ENCODE peak calls at places on chromosome 9, in ten cellular contexts. J, P, I, V, X, E, L, D, W and G are unnamed samples.

GRCh38 chr9:127899200-127899943 is at the start of gene ST6GALNAC6:
- DNase-seq in J (peak; percentile 76), L (no peak), E (peak; percentile 68), D (peak; percentile 68), W (peak; percentile 78), I (peak; percentile 73), P (peak; percentile 72), X (peak; percentile 88), V (peak; percentile 51), G (peak; percentile 79)

GRCh38 chr9:93361995-93362394 is 89.5 kb upstream of the FAM120A start:
- DNase-seq in E (no peak), D (no peak), J (no peak), L (no peak), X (no peak), V (no peak), I (no peak), P (no peak), W (no peak), G (no peak)

GRCh38 chr9:129278391-129279237 is 100.6 kb upstream of the IER5L start:
- DNase-seq in X (peak; percentile 35), W (no peak), J (peak; percentile 5), I (no peak), P (peak; percentile 4), E (peak; percentile 93), L (no peak), V (peak; percentile 18), D (no peak), G (peak; percentile 11)

GRCh38 chr9:109766351-109766750 is 13.6 kb upstream of the PALM2AKAP2 start:
- DNase-seq in X (no peak), J (peak; percentile 5), P (no peak), D (peak; percentile 98), I (no peak), W (no peak), V (no peak), E (no peak), L (peak; percentile 85), G (no peak)

GRCh38 chr9:135864447-135865049 is 42.8 kb downstream of the CAMSAP1 start:
- DNase-seq in D (peak; percentile 43), X (peak; percentile 79), P (peak; percentile 45), J (peak; percentile 62), W (peak; percentile 60), V (peak; percentile 74), E (peak; percentile 78), L (no peak), I (peak; percentile 66), G (peak; percentile 70)

GRCh38 chr9:129104051-129104450 is 6.5 kb downstream of the CRAT start:
- DNase-seq in D (no peak), P (no peak), L (no peak), W (no peak), E (no peak), J (no peak), I (no peak), X (no peak), V (no peak), G (no peak)

GRCh38 chr9:27431573-27431972 is 92.5 kb upstream of the IFNK start:
- DNase-seq in X (no peak), L (no peak), J (no peak), D (no peak), V (no peak), W (no peak), P (no peak), I (no peak), E (no peak), G (no peak)

GRCh38 chr9:33894316-33894715 is 77.4 kb downstream of the UBE2R2 start:
- DNase-seq in J (no peak), P (no peak), E (no peak), D (no peak), V (no peak), I (no peak), L (no peak), W (no peak), X (no peak), G (no peak)

GRCh38 chr9:93081931-93082330 is 14.1 kb upstream of the CARD19 start:
- DNase-seq in J (no peak), I (no peak), E (peak; percentile 26), X (no peak), V (no peak), P (no peak), D (peak; percentile 85), L (peak; percentile 63), W (no peak), G (no peak)

GRCh38 chr9:115229496-115229895 is 111.5 kb upstream of the TNC start:
- DNase-seq in D (no peak), P (no peak), W (no peak), E (no peak), L (no peak), I (no peak), V (no peak), J (no peak), X (no peak), G (no peak)

GRCh38 chr9:135165003-135165711 is 77.7 kb downstream of the OLFM1 start:
- DNase-seq in D (no peak), L (no peak), X (no peak), W (no peak), P (no peak), J (no peak), V (no peak), E (no peak), I (no peak), G (no peak)

GRCh38 chr9:22146604-22147003 is 137.5 kb upstream of the CDKN2B start:
- DNase-seq in J (no peak), X (no peak), V (no peak), P (no peak), I (no peak), L (no peak), E (no peak), D (no peak), W (no peak), G (no peak)

GRCh38 chr9:106892632-106893031 is 29.7 kb downstream of the ZNF462 start:
- DNase-seq in P (peak; percentile 98), J (no peak), L (peak; percentile 95), D (peak; percentile 98), I (no peak), E (peak; percentile 99), X (peak; percentile 77), V (no peak), W (no peak), G (no peak)

GRCh38 chr9:14768561-14769234 is 46.2 kb upstream of the CER1 start:
- DNase-seq in D (peak; percentile 51), V (no peak), X (no peak), W (peak; percentile 79), J (peak; percentile 61), P (peak; percentile 50), I (no peak), L (peak; percentile 21), E (no peak), G (no peak)

GRCh38 chr9:2298217-2298616 is 283.1 kb downstream of the SMARCA2 start:
- DNase-seq in J (no peak), E (no peak), X (no peak), L (no peak), W (no peak), I (no peak), D (no peak), V (no peak), P (no peak), G (no peak)

GRCh38 chr9:83981126-83981871 is 694 bp downstream of the RMI1 start:
- DNase-seq in D (peak; percentile 35), P (peak; percentile 49), J (peak; percentile 72), V (no peak), L (no peak), E (no peak), X (no peak), W (peak; percentile 73), I (no peak), G (no peak)

GRCh38 chr9:130430734-130431535 is 13.8 kb upstream of the ASS1 start:
- DNase-seq in I (no peak), W (no peak), X (peak; percentile 43), D (no peak), L (no peak), J (no peak), E (no peak), V (no peak), P (no peak), G (no peak)

GRCh38 chr9:93452710-93453046 is 703 bp downstream of the FAM120AOS start:
- DNase-seq in D (no peak), P (no peak), I (no peak), V (no peak), E (no peak), X (no peak), J (peak; percentile 45), W (peak; percentile 45), L (no peak), G (no peak)

GRCh38 chr9:131503626-131504465 is 1.1 kb downstream of the POMT1 start:
- DNase-seq in V (no peak), I (peak; percentile 32), W (peak; percentile 43), X (no peak), D (peak; percentile 49), J (peak; percentile 78), E (no peak), L (no peak), P (peak; percentile 60), G (no peak)

GRCh38 chr9:113807173-113808061 is 68.7 kb upstream of the ZNF618 start:
- DNase-seq in E (no peak), D (peak; percentile 60), I (no peak), L (peak; percentile 13), W (peak; percentile 73), X (no peak), J (peak; percentile 71), V (no peak), P (peak; percentile 52), G (peak; percentile 53)

GRCh38 chr9:105146677-105147076 is 97.8 kb upstream of the SLC44A1 start:
- DNase-seq in I (no peak), L (no peak), J (no peak), W (no peak), P (no peak), X (no peak), E (no peak), D (no peak), V (no peak), G (no peak)

GRCh38 chr9:88531920-88532319 is 3.1 kb upstream of the NXNL2 start:
- DNase-seq in I (no peak), P (peak; percentile 36), E (peak; percentile 67), D (no peak), V (no peak), X (no peak), W (no peak), J (peak; percentile 38), L (no peak), G (no peak)

GRCh38 chr9:89362647-89363310 is 44.5 kb downstream of the SECISBP2 start:
- DNase-seq in I (no peak), W (no peak), D (no peak), L (no peak), J (no peak), X (no peak), V (no peak), E (peak; percentile 45), P (no peak), G (no peak)

GRCh38 chr9:134453776-134454175 is 127.5 kb downstream of the RXRA start:
- DNase-seq in W (no peak), E (no peak), I (no peak), J (no peak), X (no peak), L (no peak), P (no peak), V (no peak), D (no peak), G (no peak)

GRCh38 chr9:101440714-101441230 is 5.2 kb upstream of the ALDOB start:
- DNase-seq in I (no peak), E (no peak), J (no peak), V (no peak), P (no peak), D (no peak), X (no peak), L (no peak), W (no peak), G (no peak)

GRCh38 chr9:137959641-137960411 is 82.2 kb downstream of the CACNA1B start:
- DNase-seq in X (no peak), P (no peak), D (no peak), I (no peak), J (no peak), E (no peak), W (no peak), L (no peak), V (peak; percentile 16), G (no peak)

GRCh38 chr9:96133296-96134010 is 168.5 kb downstream of the HSD17B3 start:
- DNase-seq in X (no peak), W (no peak), L (no peak), E (no peak), J (no peak), P (no peak), I (no peak), V (no peak), D (no peak), G (no peak)

GRCh38 chr9:22244141-22245011 is 202.2 kb upstream of the DMRTA1 start:
- DNase-seq in I (no peak), J (no peak), D (peak; percentile 63), V (no peak), P (peak; percentile 68), X (peak; percentile 45), E (peak; percentile 81), W (peak; percentile 74), L (no peak), G (no peak)